ENCODE peak calls at places on chromosomes 5 and 9, in seven cellular contexts. P is PC-3, C is lower lobe of right lung, D is fibroblast of the aortic adventitia, V is AG09309, E is uterus, X is IMR-90. K is an unnamed sample.

GRCh38 chr5:132114150-132115121 is 40.8 kb downstream of the CSF2 start:
- DNase-seq in P (no peak), C (no peak), D (no peak), V (no peak), E (no peak), X (no peak), K (no peak)

GRCh38 chr5:135203593-135204036 is 169.6 kb upstream of the PITX1 start:
- DNase-seq in P (peak), C (no peak), D (peak), V (no peak), E (no peak), X (no peak), K (no peak)

GRCh38 chr9:38724749-38725148 is 4.8 kb upstream of the FAM240B start:
- DNase-seq in P (no peak), C (no peak), D (no peak), V (no peak), E (no peak), X (no peak), K (no peak)

GRCh38 chr5:169811680-169812079 is 168.6 kb downstream of the INSYN2B start:
- DNase-seq in P (no peak), C (no peak), D (no peak), V (no peak), E (no peak), X (no peak), K (no peak)

GRCh38 chr5:31036407-31036806 is 157.1 kb upstream of the CDH6 start:
- DNase-seq in P (peak), C (no peak), D (peak), V (peak), E (no peak), X (peak), K (no peak)

GRCh38 chr5:62593331-62593730 is 14.7 kb downstream of the LRRC70 start:
- DNase-seq in P (no peak), C (no peak), D (peak), V (no peak), E (no peak), X (peak), K (no peak)

GRCh38 chr9:92191801-92192200 is 76.6 kb upstream of the SPTLC1 start:
- DNase-seq in P (peak), C (no peak), D (peak), V (peak), E (no peak), X (peak), K (peak)

GRCh38 chr5:113242481-113243348 is 192.1 kb downstream of the TSSK1B start:
- DNase-seq in P (peak), C (no peak), D (no peak), V (no peak), E (no peak), X (peak), K (no peak)

GRCh38 chr5:142446960-142447279 is 122.1 kb upstream of the SPRY4 start:
- DNase-seq in P (no peak), C (no peak), D (no peak), V (no peak), E (no peak), X (no peak), K (no peak)

GRCh38 chr9:22216730-22217160 is 207.6 kb upstream of the CDKN2B start:
- DNase-seq in P (peak), C (no peak), D (peak), V (peak), E (no peak), X (peak), K (no peak)

GRCh38 chr5:69414885-69415583 is at the start of gene MARVELD2:
- DNase-seq in P (peak), C (peak), D (no peak), V (no peak), E (peak), X (peak), K (no peak)

GRCh38 chr5:141359790-141360426 is at the start of gene PCDHGB2:
- DNase-seq in P (peak), C (no peak), D (peak), V (no peak), E (no peak), X (peak), K (no peak)

GRCh38 chr5:1420211-1421195 is 24.7 kb downstream of the SLC6A3 start:
- DNase-seq in P (peak), C (peak), D (peak), V (no peak), E (no peak), X (no peak), K (no peak)

GRCh38 chr9:123063172-123063508 is 29.7 kb downstream of the GPR21 start:
- DNase-seq in P (no peak), C (no peak), D (peak), V (peak), E (no peak), X (peak), K (peak)

GRCh38 chr5:56569576-56569975 is 245.8 kb upstream of the MAP3K1 start:
- DNase-seq in P (no peak), C (no peak), D (peak), V (no peak), E (no peak), X (peak), K (peak)

GRCh38 chr5:80777347-80778287 is 122.8 kb upstream of the DHFR start:
- DNase-seq in P (no peak), C (no peak), D (no peak), V (no peak), E (no peak), X (no peak), K (no peak)

GRCh38 chr5:89351232-89351631 is 468.2 kb upstream of the MEF2C start:
- DNase-seq in P (peak), C (no peak), D (peak), V (peak), E (no peak), X (peak), K (peak)

GRCh38 chr5:1540166-1540565 is 16.4 kb upstream of the LPCAT1 start:
- DNase-seq in P (no peak), C (peak), D (no peak), V (no peak), E (peak), X (no peak), K (no peak)

GRCh38 chr9:116372786-116373185 is 219.2 kb downstream of the PAPPA start:
- DNase-seq in P (no peak), C (no peak), D (no peak), V (no peak), E (no peak), X (no peak), K (no peak)

GRCh38 chr9:3200331-3200774 is 325.4 kb downstream of the RFX3 start:
- DNase-seq in P (peak), C (no peak), D (peak), V (peak), E (no peak), X (peak), K (peak)

GRCh38 chr5:103867857-103868598 is 305.4 kb upstream of the NUDT12 start:
- DNase-seq in P (peak), C (no peak), D (peak), V (no peak), E (no peak), X (no peak), K (no peak)

GRCh38 chr9:124960409-124960752 is 19.5 kb upstream of the GOLGA1 start:
- DNase-seq in P (peak), C (no peak), D (peak), V (no peak), E (no peak), X (peak), K (no peak)

GRCh38 chr5:172188893-172189692 is 1.1 kb upstream of the STK10 start:
- DNase-seq in P (no peak), C (no peak), D (no peak), V (no peak), E (peak), X (peak), K (no peak)
- TF ChIP-seq CTCF in P (peak), C (peak), D (no peak), V (no peak), E (no peak), X (no peak), K (no peak)

GRCh38 chr5:157269165-157269671 is 3.3 kb downstream of the CYFIP2 start:
- DNase-seq in P (no peak), C (peak), D (no peak), V (no peak), E (no peak), X (no peak), K (no peak)

GRCh38 chr5:157275403-157275802 is 9.5 kb downstream of the CYFIP2 start:
- DNase-seq in P (no peak), C (no peak), D (no peak), V (no peak), E (no peak), X (no peak), K (no peak)

GRCh38 chr5:157269763-157270272 is 3.9 kb downstream of the CYFIP2 start:
- DNase-seq in P (no peak), C (no peak), D (no peak), V (no peak), E (no peak), X (no peak), K (no peak)

GRCh38 chr5:157273131-157273556 is 7.2 kb downstream of the CYFIP2 start:
- DNase-seq in P (no peak), C (no peak), D (no peak), V (no peak), E (no peak), X (no peak), K (no peak)

DNA sequence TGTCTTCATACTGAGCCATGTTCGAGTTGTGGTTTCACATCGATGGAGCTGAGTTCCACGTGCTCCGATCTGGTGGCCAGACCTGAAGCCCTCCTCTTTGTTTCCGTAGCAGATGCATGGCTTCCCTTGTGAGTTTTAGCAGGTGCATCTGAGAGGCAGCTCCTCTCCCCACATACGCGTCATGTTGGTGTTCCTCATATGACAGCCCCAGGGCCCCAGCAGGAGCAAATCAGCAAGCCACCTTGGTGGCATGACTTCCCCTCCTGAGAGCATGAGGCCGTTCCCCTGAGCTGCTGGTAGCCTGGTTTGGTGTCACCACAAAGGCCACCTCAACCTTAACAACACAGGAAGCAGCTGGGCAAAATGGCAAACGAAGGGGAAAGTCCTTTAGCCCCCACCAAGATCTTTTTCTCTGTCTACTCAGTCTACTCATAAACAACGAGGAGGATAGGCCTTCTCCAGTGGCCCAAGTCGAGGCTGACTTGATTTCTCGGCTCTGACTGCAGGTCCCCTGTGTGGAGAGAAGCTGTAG is 5.9 kb downstream of the CYFIP2 start:
- DNase-seq in P (no peak), C (peak), D (no peak), V (no peak), E (no peak), X (no peak), K (no peak)
- H3K4me3 ChIP-seq in P (no peak), C (no peak), D (no peak), V (no peak), E (no peak), X (no peak), K (no peak)

DNA sequence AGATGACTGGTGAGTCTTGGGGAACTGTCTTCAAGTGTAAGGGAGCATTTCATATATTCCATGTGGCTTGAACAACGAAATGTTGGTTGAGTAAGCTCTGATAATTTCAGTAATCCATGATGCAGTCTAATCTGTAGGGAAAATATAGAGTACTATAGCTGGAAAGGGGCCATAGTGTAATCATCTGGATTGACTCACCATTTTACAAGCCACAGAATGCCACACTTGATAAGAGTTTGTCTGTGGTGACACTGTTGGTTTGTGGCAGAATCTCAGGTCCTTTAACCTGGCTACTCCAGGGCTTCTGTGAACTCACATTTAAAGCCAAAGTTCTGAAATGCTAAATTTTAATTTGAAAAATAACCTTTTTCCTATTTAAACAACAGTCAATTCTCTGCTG is 16.3 kb upstream of the MAML1 start:
- DNase-seq in P (peak), C (no peak), D (no peak), V (no peak), E (no peak), X (peak), K (no peak)
- TF ChIP-seq CTCF in P (no peak), C (no peak), D (no peak), V (no peak), E (no peak), X (no peak), K (no peak)

GRCh38 chr9:14031761-14032279 is 282.1 kb downstream of the NFIB start:
- DNase-seq in P (no peak), C (no peak), D (peak), V (no peak), E (no peak), X (no peak), K (no peak)
- H3K4me3 ChIP-seq in P (no peak), C (no peak), D (no peak), V (no peak), E (no peak), X (no peak), K (no peak)

K was measured in AG04449.